ENCODE peak calls at places on chromosome 7, in nine cellular contexts. O is tibial artery, G is left ventricle myocardium inferior, W is uterus, N is mammary epithelial cell, S is esophagus squamous epithelium, K is ovary, X is upper lobe of left lung, P is endodermal cell. C is an unnamed sample.

GRCh38 chr7:158586499-158587191 is 978 bp downstream of the PTPRN2 start:
- DNase-seq in P (no peak), K (peak), S (no peak), G (no peak), O (no peak), N (no peak), X (peak), W (no peak), C (no peak)

GRCh38 chr7:140159487-140159886 is 17.3 kb downstream of the KDM7A start:
- DNase-seq in K (no peak), P (no peak), O (no peak), S (no peak), N (no peak), G (no peak), X (no peak), W (no peak), C (no peak)

GRCh38 chr7:102916881-102917280 is 4.1 kb downstream of the LRRC17 start:
- DNase-seq in P (no peak), O (no peak), W (no peak), S (no peak), K (no peak), X (no peak), G (no peak), N (no peak), C (no peak)

GRCh38 chr7:73742753-73743641 is 4.4 kb upstream of the ABHD11 start:
- DNase-seq in X (peak), W (no peak), S (no peak), N (no peak), G (no peak), O (peak), P (peak), K (peak), C (peak)

GRCh38 chr7:44985033-44985695 is 6.3 kb upstream of the MYO1G start:
- DNase-seq in S (no peak), X (no peak), O (no peak), P (no peak), G (no peak), N (no peak), W (no peak), K (no peak), C (no peak)

GRCh38 chr7:20786779-20787651 is at the start of gene SP8:
- DNase-seq in G (no peak), N (peak), O (no peak), X (peak), W (no peak), P (peak), K (no peak), S (no peak), C (no peak)

GRCh38 chr7:152436279-152437147 is 710 bp upstream of the KMT2C start:
- DNase-seq in G (peak), P (peak), X (peak), O (peak), K (peak), W (peak), N (peak), S (peak), C (peak)

GRCh38 chr7:4216016-4216415 is 466.1 kb upstream of the FOXK1 start:
- DNase-seq in O (peak), N (peak), G (no peak), K (no peak), W (no peak), X (peak), S (no peak), P (no peak), C (no peak)

GRCh38 chr7:41698114-41698513 is 4.8 kb downstream of the INHBA start:
- DNase-seq in K (no peak), P (no peak), X (no peak), G (no peak), S (no peak), N (no peak), W (no peak), O (no peak), C (no peak)

GRCh38 chr7:30474893-30475292 is 3.7 kb downstream of the NOD1 start:
- DNase-seq in X (no peak), O (no peak), P (no peak), W (no peak), N (no peak), S (no peak), K (no peak), G (no peak), C (no peak)

GRCh38 chr7:31887006-31887405 is 183.2 kb downstream of the PDE1C start:
- DNase-seq in S (no peak), G (no peak), X (no peak), O (no peak), P (no peak), N (no peak), W (no peak), K (no peak), C (no peak)

GRCh38 chr7:2093841-2094220 is 138.9 kb downstream of the MAD1L1 start:
- DNase-seq in K (no peak), X (peak), G (no peak), N (no peak), O (no peak), P (no peak), W (no peak), S (no peak), C (no peak)

GRCh38 chr7:20214787-20215669 is 2.2 kb downstream of the MACC1 start:
- DNase-seq in O (no peak), X (no peak), N (peak), P (no peak), S (no peak), K (no peak), G (no peak), W (no peak), C (no peak)

GRCh38 chr7:158133057-158133456 is 454.6 kb downstream of the PTPRN2 start:
- DNase-seq in K (no peak), S (no peak), N (no peak), W (no peak), P (no peak), G (no peak), X (no peak), O (peak), C (no peak)

GRCh38 chr7:55309040-55309991 is 55.8 kb upstream of the LANCL2 start:
- DNase-seq in X (no peak), N (no peak), K (no peak), S (no peak), G (no peak), P (no peak), W (no peak), O (no peak), C (no peak)

GRCh38 chr7:135678612-135679575 is 16.6 kb downstream of the STMP1 start:
- DNase-seq in K (no peak), N (peak), O (no peak), P (no peak), X (no peak), G (no peak), S (no peak), W (peak), C (peak)

GRCh38 chr7:85554294-85554877 is 367.5 kb upstream of the SEMA3D start:
- DNase-seq in K (no peak), P (no peak), G (no peak), N (peak), X (no peak), O (no peak), S (no peak), W (no peak), C (peak)

GRCh38 chr7:131665021-131665420 is 108.6 kb upstream of the PODXL start:
- DNase-seq in P (no peak), X (no peak), K (no peak), W (no peak), N (no peak), S (no peak), G (no peak), O (peak), C (no peak)

GRCh38 chr7:131664570-131664969 is 108.1 kb upstream of the PODXL start:
- DNase-seq in K (no peak), X (no peak), G (no peak), O (no peak), N (no peak), S (no peak), P (no peak), W (no peak), C (no peak)

GRCh38 chr7:131674131-131674530 is 117.7 kb upstream of the PODXL start:
- DNase-seq in P (no peak), G (no peak), O (no peak), X (no peak), S (no peak), W (no peak), K (no peak), N (no peak), C (no peak)

GRCh38 chr7:131667699-131668098 is 111.3 kb upstream of the PODXL start:
- DNase-seq in G (no peak), W (no peak), N (no peak), P (no peak), K (no peak), O (peak), X (no peak), S (no peak), C (no peak)

GRCh38 chr7:131670401-131670800 is 114.0 kb upstream of the PODXL start:
- DNase-seq in X (no peak), P (no peak), G (no peak), K (no peak), N (no peak), W (no peak), S (no peak), O (peak), C (no peak)
- TF ChIP-seq CTCF in X (no peak), P (no peak), G (no peak), K (no peak), N (no peak), W (no peak), S (no peak), O (no peak), C (no peak)

DNA sequence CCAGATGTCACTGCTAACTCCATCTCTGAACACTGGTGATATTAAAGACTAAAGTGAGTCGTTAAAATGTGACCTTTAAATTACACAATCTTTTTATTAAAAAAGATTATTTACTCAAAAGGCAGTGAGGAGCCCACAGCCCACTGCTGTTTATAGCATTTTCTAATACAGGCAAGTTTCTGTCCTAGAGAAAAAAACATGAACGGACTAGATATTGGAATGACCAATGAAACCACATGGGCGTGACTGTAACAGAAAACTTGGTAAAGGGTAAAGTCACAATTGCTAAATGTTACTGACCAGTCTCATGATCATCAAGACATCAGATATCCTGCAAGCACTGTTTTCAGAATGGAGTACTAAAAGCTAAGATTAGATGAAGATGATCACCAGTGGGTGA is 78.7 kb downstream of the FEZF1 start:
- DNase-seq in W (no peak), N (peak), P (no peak), X (no peak), S (no peak), O (no peak), G (no peak), K (no peak), C (no peak)
- H3K4me3 ChIP-seq in W (no peak), N (no peak), P (no peak), X (no peak), S (no peak), O (no peak), G (no peak), K (no peak), C (no peak)

GRCh38 chr7:116863168-116863670 is 832 bp downstream of the CAPZA2 start:
- DNase-seq in P (peak), O (peak), N (peak), K (peak), G (peak), W (peak), X (peak), S (no peak), C (no peak)

GRCh38 chr7:116864084-116864483 is 1.7 kb downstream of the CAPZA2 start:
- DNase-seq in N (no peak), G (no peak), S (no peak), K (no peak), P (no peak), W (no peak), X (no peak), O (no peak), C (no peak)

GRCh38 chr7:116861717-116862116 is 670 bp upstream of the CAPZA2 start:
- DNase-seq in S (no peak), O (no peak), K (no peak), G (no peak), N (no peak), X (no peak), W (no peak), P (no peak), C (no peak)

GRCh38 chr7:116859323-116859722 is 3.1 kb upstream of the CAPZA2 start:
- DNase-seq in P (no peak), S (no peak), G (no peak), X (no peak), K (no peak), O (no peak), W (no peak), N (peak), C (peak)

GRCh38 chr7:116862234-116863167 is at the start of gene CAPZA2:
- DNase-seq in P (peak), N (peak), W (peak), X (peak), G (peak), O (peak), S (peak), K (peak), C (peak)
- TF ChIP-seq CTCF in P (peak), N (no peak), W (peak), X (peak), G (peak), O (peak), S (peak), K (peak), C (no peak)

GRCh38 chr7:37848297-37848696 is at the start of gene NME8:
- DNase-seq in P (no peak), W (no peak), K (no peak), S (no peak), G (no peak), O (no peak), X (no peak), N (no peak), C (no peak)

GRCh38 chr7:37853468-37853867 is 5.1 kb downstream of the NME8 start:
- DNase-seq in P (peak), N (no peak), O (no peak), K (no peak), X (no peak), G (no peak), S (no peak), W (no peak), C (peak)
- H3K4me3 ChIP-seq in P (no peak), N (no peak), O (no peak), K (no peak), X (no peak), G (no peak), S (no peak), W (no peak), C (no peak)

DNA sequence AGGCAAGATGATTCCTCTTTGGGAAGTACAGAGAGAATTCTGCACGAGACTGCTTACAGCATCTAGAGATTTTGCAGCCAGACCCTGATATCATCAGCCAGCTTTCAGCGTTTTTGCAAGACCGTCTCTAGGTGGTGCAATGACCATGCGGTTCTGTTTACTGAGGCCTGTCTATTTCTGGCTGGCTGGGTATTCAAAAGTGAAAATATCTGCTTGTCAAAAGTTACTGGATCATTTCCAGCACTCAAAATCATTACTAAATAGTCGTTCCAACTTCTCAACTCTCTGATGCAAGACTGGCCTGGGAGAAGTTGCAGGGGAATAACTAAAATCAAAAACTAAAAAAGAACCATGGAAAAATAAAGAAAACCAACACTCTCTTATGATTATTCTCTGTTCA is 240.1 kb downstream of the ELMO1 start:
- DNase-seq in S (peak), N (peak), P (peak), X (no peak), W (peak), O (peak), G (peak), K (peak), C (peak)
- TF ChIP-seq CTCF in S (no peak), N (peak), P (peak), X (peak), W (peak), O (peak), G (peak), K (peak), C (peak)

DNA sequence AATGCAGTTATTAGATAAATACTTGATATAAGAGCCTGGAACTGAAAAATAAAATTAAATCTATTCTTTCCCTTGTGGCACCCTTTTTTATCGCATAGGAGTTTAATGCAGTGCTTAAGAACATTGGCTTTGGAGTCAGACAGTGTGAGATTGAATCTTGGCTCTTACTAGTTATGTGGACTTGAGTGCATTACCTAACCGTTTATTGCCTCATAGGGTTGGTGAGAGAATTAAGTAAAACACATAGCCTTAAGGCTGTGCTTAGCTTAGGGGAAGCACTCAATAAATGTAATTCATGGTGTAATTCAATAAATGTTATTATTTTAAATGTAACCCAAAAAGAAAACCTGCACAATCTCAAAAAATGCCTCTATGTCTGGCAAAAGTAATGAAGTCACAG is 2.6 kb downstream of the STK17A start:
- DNase-seq in O (no peak), P (no peak), S (no peak), K (no peak), X (no peak), W (no peak), N (peak), G (no peak), C (no peak)
- H3K4me3 ChIP-seq in O (peak), P (no peak), S (peak), K (no peak), X (peak), W (no peak), N (peak), G (no peak), C (no peak)

GRCh38 chr7:142586611-142587010 is 162.7 kb upstream of the PRSS1 start:
- DNase-seq in W (no peak), N (no peak), S (no peak), O (no peak), P (no peak), G (no peak), X (no peak), K (no peak), C (peak)

GRCh38 chr7:142590077-142590476 is 159.2 kb upstream of the PRSS1 start:
- DNase-seq in G (no peak), P (no peak), O (no peak), N (no peak), W (no peak), S (no peak), K (no peak), X (no peak), C (no peak)

GRCh38 chr7:142584765-142585164 is 164.5 kb upstream of the PRSS1 start:
- DNase-seq in W (no peak), O (no peak), N (peak), K (no peak), P (no peak), X (no peak), S (no peak), G (no peak), C (no peak)

GRCh38 chr7:142585425-142585824 is 163.8 kb upstream of the PRSS1 start:
- DNase-seq in G (no peak), W (no peak), K (no peak), X (no peak), O (no peak), P (peak), N (no peak), S (no peak), C (no peak)

GRCh38 chr7:142587578-142588191 is 161.6 kb upstream of the PRSS1 start:
- DNase-seq in P (peak), S (no peak), K (no peak), O (no peak), G (no peak), N (peak), X (no peak), W (no peak), C (peak)
- TF ChIP-seq CTCF in P (peak), S (peak), K (no peak), O (no peak), G (peak), N (peak), X (no peak), W (no peak), C (peak)

DNA sequence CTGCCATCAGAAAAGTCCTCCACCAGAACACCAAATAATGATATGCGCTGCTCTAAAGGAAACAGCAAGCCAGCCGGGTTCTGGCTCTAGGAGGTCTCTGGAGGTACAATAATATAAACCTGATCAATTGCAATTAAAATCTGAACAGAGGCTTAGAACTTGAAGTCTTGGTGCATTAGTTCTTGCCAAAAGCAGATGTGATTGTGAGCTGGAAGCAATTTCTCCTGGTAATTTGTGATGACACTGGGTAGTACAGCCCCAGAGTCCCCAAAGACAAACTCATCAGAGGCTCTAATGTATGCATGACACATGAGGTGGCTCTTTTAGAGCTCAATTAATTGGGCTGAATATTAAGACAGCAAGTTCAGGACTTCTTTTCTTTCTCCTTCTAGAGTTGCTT is 3.3 kb downstream of the ETV1 start:
- DNase-seq in P (no peak), S (no peak), N (no peak), W (no peak), K (no peak), X (no peak), G (no peak), O (no peak), C (no peak)
- H3K4me3 ChIP-seq in P (peak), S (no peak), N (peak), W (no peak), K (no peak), X (peak), G (peak), O (no peak), C (peak)

GRCh38 chr7:116802784-116803183 is 59.6 kb upstream of the CAPZA2 start:
- DNase-seq in X (no peak), O (no peak), P (peak), G (no peak), K (no peak), S (no peak), W (no peak), N (peak), C (no peak)
- TF ChIP-seq CTCF in X (peak), O (peak), P (peak), G (peak), K (no peak), S (peak), W (peak), N (peak), C (peak)